ENCODE peak calls at places on chromosomes 16 and 17, in five cellular contexts. One of them, this sample, is unnamed. For H3K9me3, the result is how much of the 10 kb centered on the place peaks cover.

GRCh38 chr17:42135664-42136653 is 13.4 kb downstream of the HSPB9 start:
- DNase-seq in left lung: peak
- DNase-seq in endodermal cell: peak
- DNase-seq in lower lobe of right lung: peak
- DNase-seq in A673: peak
- DNase-seq in this sample: peak

GRCh38 chr17:76383645-76384221 is 676 bp upstream of the SPHK1 start:
- DNase-seq in left lung: peak
- DNase-seq in endodermal cell: peak
- DNase-seq in lower lobe of right lung: peak
- DNase-seq in A673: peak
- DNase-seq in this sample: peak

GRCh38 chr17:41308918-41309359 is at the start of gene KRTAP16-1:
- DNase-seq in left lung: peak
- DNase-seq in endodermal cell: no peak
- DNase-seq in lower lobe of right lung: no peak
- DNase-seq in A673: no peak
- DNase-seq in this sample: no peak

GRCh38 chr17:44360826-44361225 is 2.8 kb downstream of the FAM171A2 start:
- DNase-seq in left lung: peak
- DNase-seq in endodermal cell: no peak
- DNase-seq in lower lobe of right lung: no peak
- DNase-seq in A673: no peak
- DNase-seq in this sample: no peak

GRCh38 chr17:66272699-66273390 is 29.6 kb upstream of the PRKCA start:
- DNase-seq in left lung: no peak
- DNase-seq in endodermal cell: no peak
- DNase-seq in lower lobe of right lung: no peak
- DNase-seq in A673: peak
- DNase-seq in this sample: no peak

GRCh38 chr17:50805486-50805885 is 29.9 kb upstream of the WFIKKN2 start:
- DNase-seq in left lung: no peak
- DNase-seq in endodermal cell: no peak
- DNase-seq in lower lobe of right lung: no peak
- DNase-seq in A673: no peak
- DNase-seq in this sample: no peak

GRCh38 chr16:12546918-12547607 is 256.6 kb downstream of the CPPED1 start:
- DNase-seq in left lung: no peak
- DNase-seq in endodermal cell: no peak
- DNase-seq in lower lobe of right lung: no peak
- DNase-seq in A673: peak
- DNase-seq in this sample: no peak

GRCh38 chr17:28467456-28468025 is 5.9 kb upstream of the SLC13A2 start:
- DNase-seq in left lung: no peak
- DNase-seq in endodermal cell: no peak
- DNase-seq in lower lobe of right lung: no peak
- DNase-seq in A673: no peak
- DNase-seq in this sample: no peak

GRCh38 chr17:33207231-33207630 is 85.9 kb downstream of the ASIC2 start:
- DNase-seq in left lung: no peak
- DNase-seq in endodermal cell: no peak
- DNase-seq in lower lobe of right lung: no peak
- DNase-seq in A673: no peak
- DNase-seq in this sample: no peak

GRCh38 chr17:17551361-17551760 is 40.1 kb downstream of the PEMT start:
- DNase-seq in left lung: peak
- DNase-seq in endodermal cell: no peak
- DNase-seq in lower lobe of right lung: no peak
- DNase-seq in A673: no peak
- DNase-seq in this sample: no peak

GRCh38 chr17:6231886-6232767 is 161.9 kb downstream of the WSCD1 start:
- DNase-seq in left lung: no peak
- DNase-seq in endodermal cell: peak
- DNase-seq in lower lobe of right lung: no peak
- DNase-seq in A673: peak
- DNase-seq in this sample: no peak

DNA sequence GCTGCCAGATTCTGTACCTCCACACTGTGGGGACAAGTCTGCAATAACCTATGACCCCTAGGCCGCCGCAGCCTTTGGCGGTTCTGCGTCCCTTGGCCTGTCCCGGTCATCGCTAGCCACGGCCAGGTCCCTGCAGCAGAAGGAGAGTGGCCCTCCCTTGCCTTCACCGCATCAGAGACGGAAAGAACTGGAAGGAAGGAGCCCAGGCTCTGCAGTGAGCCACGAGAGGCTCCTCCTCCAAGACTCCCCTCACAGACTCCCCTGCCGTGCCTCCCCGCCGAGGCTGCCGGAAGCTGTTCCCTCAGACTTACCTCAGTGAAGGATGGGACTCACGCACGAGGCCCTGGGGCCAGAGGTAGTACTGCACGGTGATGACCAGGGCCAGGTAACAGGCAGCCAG is 11.0 kb downstream of the SLC38A8 start:
- DNase-seq in left lung: peak
- DNase-seq in endodermal cell: no peak
- DNase-seq in lower lobe of right lung: no peak
- DNase-seq in A673: no peak
- DNase-seq in this sample: no peak
- H3K9me3 ChIP-seq in left lung: under half
- H3K9me3 ChIP-seq in endodermal cell: under half
- H3K9me3 ChIP-seq in lower lobe of right lung: under half
- H3K9me3 ChIP-seq in A673: under half
- H3K9me3 ChIP-seq in this sample: under half

GRCh38 chr17:47709594-47709993 is 15.6 kb downstream of the TBKBP1 start:
- DNase-seq in left lung: no peak
- DNase-seq in endodermal cell: no peak
- DNase-seq in lower lobe of right lung: no peak
- DNase-seq in A673: no peak
- DNase-seq in this sample: no peak

GRCh38 chr17:47708312-47708863 is 14.4 kb downstream of the TBKBP1 start:
- DNase-seq in left lung: no peak
- DNase-seq in endodermal cell: no peak
- DNase-seq in lower lobe of right lung: peak
- DNase-seq in A673: no peak
- DNase-seq in this sample: no peak

GRCh38 chr17:47707884-47708283 is 13.9 kb downstream of the TBKBP1 start:
- DNase-seq in left lung: no peak
- DNase-seq in endodermal cell: no peak
- DNase-seq in lower lobe of right lung: no peak
- DNase-seq in A673: no peak
- DNase-seq in this sample: no peak

GRCh38 chr17:47707056-47707791 is 13.3 kb downstream of the TBKBP1 start:
- DNase-seq in left lung: peak
- DNase-seq in endodermal cell: no peak
- DNase-seq in lower lobe of right lung: peak
- DNase-seq in A673: no peak
- DNase-seq in this sample: no peak

GRCh38 chr17:47708864-47709541 is 15.0 kb downstream of the TBKBP1 start:
- DNase-seq in left lung: no peak
- DNase-seq in endodermal cell: peak
- DNase-seq in lower lobe of right lung: peak
- DNase-seq in A673: no peak
- DNase-seq in this sample: peak
- H3K4me3 ChIP-seq in left lung: no peak
- H3K4me3 ChIP-seq in endodermal cell: no peak
- H3K4me3 ChIP-seq in lower lobe of right lung: peak
- H3K4me3 ChIP-seq in A673: no peak
- H3K4me3 ChIP-seq in this sample: no peak

GRCh38 chr16:733382-734207 is 6.7 kb downstream of the HAGHL start:
- DNase-seq in left lung: peak
- DNase-seq in endodermal cell: peak
- DNase-seq in lower lobe of right lung: no peak
- DNase-seq in A673: no peak
- DNase-seq in this sample: no peak
- TF ChIP-seq CTCF in left lung: no peak
- TF ChIP-seq CTCF in endodermal cell: peak
- TF ChIP-seq CTCF in lower lobe of right lung: peak
- TF ChIP-seq CTCF in A673: no peak
- TF ChIP-seq CTCF in this sample: no peak

GRCh38 chr17:75010683-75011406 is 1.6 kb upstream of the MRPL58 start:
- DNase-seq in left lung: no peak
- DNase-seq in endodermal cell: peak
- DNase-seq in lower lobe of right lung: no peak
- DNase-seq in A673: no peak
- DNase-seq in this sample: peak
- H3K9me3 ChIP-seq in left lung: under half
- H3K9me3 ChIP-seq in endodermal cell: under half
- H3K9me3 ChIP-seq in lower lobe of right lung: under half
- H3K9me3 ChIP-seq in A673: under half
- H3K9me3 ChIP-seq in this sample: under half

GRCh38 chr17:9294661-9295210 is 273.4 kb downstream of the NTN1 start:
- DNase-seq in left lung: no peak
- DNase-seq in endodermal cell: peak
- DNase-seq in lower lobe of right lung: no peak
- DNase-seq in A673: no peak
- DNase-seq in this sample: no peak

GRCh38 chr17:9291912-9292562 is 270.7 kb downstream of the NTN1 start:
- DNase-seq in left lung: no peak
- DNase-seq in endodermal cell: peak
- DNase-seq in lower lobe of right lung: no peak
- DNase-seq in A673: peak
- DNase-seq in this sample: peak

GRCh38 chr17:9292563-9292941 is 271.2 kb downstream of the NTN1 start:
- DNase-seq in left lung: no peak
- DNase-seq in endodermal cell: peak
- DNase-seq in lower lobe of right lung: no peak
- DNase-seq in A673: no peak
- DNase-seq in this sample: no peak

GRCh38 chr17:9287301-9287700 is 266.0 kb downstream of the NTN1 start:
- DNase-seq in left lung: no peak
- DNase-seq in endodermal cell: peak
- DNase-seq in lower lobe of right lung: no peak
- DNase-seq in A673: no peak
- DNase-seq in this sample: no peak

GRCh38 chr17:9290226-9290613 is 268.9 kb downstream of the NTN1 start:
- DNase-seq in left lung: no peak
- DNase-seq in endodermal cell: peak
- DNase-seq in lower lobe of right lung: no peak
- DNase-seq in A673: no peak
- DNase-seq in this sample: no peak
- H3K4me3 ChIP-seq in left lung: no peak
- H3K4me3 ChIP-seq in endodermal cell: no peak
- H3K4me3 ChIP-seq in lower lobe of right lung: no peak
- H3K4me3 ChIP-seq in A673: no peak
- H3K4me3 ChIP-seq in this sample: no peak

GRCh38 chr17:81129289-81129688 is 36.0 kb upstream of the PVALEF start:
- DNase-seq in left lung: no peak
- DNase-seq in endodermal cell: peak
- DNase-seq in lower lobe of right lung: no peak
- DNase-seq in A673: no peak
- DNase-seq in this sample: no peak
- TF ChIP-seq CTCF in left lung: no peak
- TF ChIP-seq CTCF in endodermal cell: peak
- TF ChIP-seq CTCF in lower lobe of right lung: no peak
- TF ChIP-seq CTCF in A673: peak
- TF ChIP-seq CTCF in this sample: no peak

This sample was measured in mucosa of descending colon.